ENCODE peak calls at places on chromosomes 13 and 19, in seven cellular contexts. One of them, this sample, is unnamed.

GRCh38 chr13:65679240-65679639 is 1550.9 kb downstream of the PCDH9 start:
- DNase-seq in A172: no peak
- DNase-seq in caudate nucleus: no peak
- DNase-seq in heart left ventricle: no peak
- DNase-seq in thoracic aorta: no peak
- DNase-seq in iPS-NIHi11: no peak
- DNase-seq in ascending aorta: no peak
- DNase-seq in this sample: no peak

GRCh38 chr19:7595466-7596133 is at the start of gene CAMSAP3:
- DNase-seq in caudate nucleus: peak; percentile 21
- DNase-seq in iPS-NIHi11: peak; percentile 95
- DNase-seq in ascending aorta: no peak
- DNase-seq in thoracic aorta: no peak
- DNase-seq in A172: no peak
- DNase-seq in heart left ventricle: no peak
- DNase-seq in this sample: no peak

GRCh38 chr19:39996218-39996810 is 546 bp upstream of the ZNF546 start:
- DNase-seq in ascending aorta: peak; percentile 70
- DNase-seq in A172: peak; percentile 44
- DNase-seq in heart left ventricle: peak; percentile 32
- DNase-seq in thoracic aorta: no peak
- DNase-seq in iPS-NIHi11: peak; percentile 37
- DNase-seq in caudate nucleus: peak; percentile 60
- DNase-seq in this sample: no peak

GRCh38 chr19:12840091-12841079 is 2.1 kb downstream of the MAST1 start:
- DNase-seq in caudate nucleus: peak; percentile 6
- DNase-seq in heart left ventricle: no peak
- DNase-seq in ascending aorta: no peak
- DNase-seq in A172: peak; percentile 57
- DNase-seq in thoracic aorta: no peak
- DNase-seq in iPS-NIHi11: peak; percentile 82
- DNase-seq in this sample: no peak

GRCh38 chr13:62556973-62557372 is 1141.3 kb upstream of the PCDH20 start:
- DNase-seq in thoracic aorta: no peak
- DNase-seq in caudate nucleus: no peak
- DNase-seq in A172: no peak
- DNase-seq in heart left ventricle: no peak
- DNase-seq in iPS-NIHi11: no peak
- DNase-seq in ascending aorta: no peak
- DNase-seq in this sample: no peak

GRCh38 chr13:21606251-21606650 is 2.3 kb upstream of the MICU2 start:
- DNase-seq in A172: no peak
- DNase-seq in iPS-NIHi11: no peak
- DNase-seq in ascending aorta: no peak
- DNase-seq in thoracic aorta: no peak
- DNase-seq in caudate nucleus: no peak
- DNase-seq in heart left ventricle: no peak
- DNase-seq in this sample: no peak

GRCh38 chr19:19119325-19120237 is 18.7 kb downstream of the TMEM161A start:
- DNase-seq in thoracic aorta: no peak
- DNase-seq in heart left ventricle: no peak
- DNase-seq in ascending aorta: no peak
- DNase-seq in caudate nucleus: no peak
- DNase-seq in iPS-NIHi11: no peak
- DNase-seq in A172: no peak
- DNase-seq in this sample: no peak

GRCh38 chr13:110685305-110685704 is 20.6 kb downstream of the CARS2 start:
- DNase-seq in heart left ventricle: no peak
- DNase-seq in ascending aorta: peak; percentile 11
- DNase-seq in A172: no peak
- DNase-seq in thoracic aorta: no peak
- DNase-seq in caudate nucleus: no peak
- DNase-seq in iPS-NIHi11: no peak
- DNase-seq in this sample: no peak

GRCh38 chr13:105908581-105908980 is 626.9 kb downstream of the EFNB2 start:
- DNase-seq in A172: peak; percentile 66
- DNase-seq in caudate nucleus: no peak
- DNase-seq in iPS-NIHi11: no peak
- DNase-seq in heart left ventricle: no peak
- DNase-seq in thoracic aorta: no peak
- DNase-seq in ascending aorta: no peak
- DNase-seq in this sample: no peak

GRCh38 chr19:47860602-47861297 is 1.7 kb downstream of the TPRX2 start:
- DNase-seq in iPS-NIHi11: no peak
- DNase-seq in ascending aorta: no peak
- DNase-seq in A172: no peak
- DNase-seq in caudate nucleus: no peak
- DNase-seq in heart left ventricle: no peak
- DNase-seq in thoracic aorta: no peak
- DNase-seq in this sample: no peak

GRCh38 chr13:81726037-81726726 is 1385.3 kb upstream of the SPRY2 start:
- DNase-seq in thoracic aorta: no peak
- DNase-seq in caudate nucleus: no peak
- DNase-seq in ascending aorta: no peak
- DNase-seq in iPS-NIHi11: no peak
- DNase-seq in A172: no peak
- DNase-seq in heart left ventricle: no peak
- DNase-seq in this sample: peak; percentile 33

GRCh38 chr13:110475117-110475516 is 86.4 kb downstream of the RAB20 start:
- DNase-seq in ascending aorta: no peak
- DNase-seq in iPS-NIHi11: no peak
- DNase-seq in A172: no peak
- DNase-seq in caudate nucleus: no peak
- DNase-seq in thoracic aorta: no peak
- DNase-seq in heart left ventricle: no peak
- DNase-seq in this sample: no peak

GRCh38 chr13:113860579-113861432 is 3.1 kb downstream of the GAS6 start:
- DNase-seq in heart left ventricle: no peak
- DNase-seq in thoracic aorta: no peak
- DNase-seq in iPS-NIHi11: peak; percentile 80
- DNase-seq in caudate nucleus: no peak
- DNase-seq in A172: no peak
- DNase-seq in ascending aorta: no peak
- DNase-seq in this sample: no peak

GRCh38 chr13:104648291-104648690 is 1582.1 kb upstream of the SLC10A2 start:
- DNase-seq in iPS-NIHi11: no peak
- DNase-seq in heart left ventricle: no peak
- DNase-seq in caudate nucleus: peak; percentile 44
- DNase-seq in thoracic aorta: no peak
- DNase-seq in ascending aorta: no peak
- DNase-seq in A172: no peak
- DNase-seq in this sample: peak; percentile 46

GRCh38 chr19:54245936-54246335 is 3.3 kb upstream of the LILRA6 start:
- DNase-seq in thoracic aorta: no peak
- DNase-seq in heart left ventricle: no peak
- DNase-seq in caudate nucleus: no peak
- DNase-seq in iPS-NIHi11: no peak
- DNase-seq in A172: no peak
- DNase-seq in ascending aorta: no peak
- DNase-seq in this sample: no peak

GRCh38 chr19:35478794-35479193 is 11.5 kb downstream of the KRTDAP start:
- DNase-seq in heart left ventricle: no peak
- DNase-seq in ascending aorta: no peak
- DNase-seq in caudate nucleus: no peak
- DNase-seq in iPS-NIHi11: no peak
- DNase-seq in A172: no peak
- DNase-seq in thoracic aorta: no peak
- DNase-seq in this sample: no peak

GRCh38 chr13:111267784-111268183 is 52.7 kb upstream of the TEX29 start:
- DNase-seq in heart left ventricle: no peak
- DNase-seq in thoracic aorta: no peak
- DNase-seq in A172: no peak
- DNase-seq in caudate nucleus: no peak
- DNase-seq in iPS-NIHi11: no peak
- DNase-seq in ascending aorta: no peak
- DNase-seq in this sample: no peak

This sample was measured in Right ventricle myocardium inferior.